ENCODE peak calls at places on chromosomes 12 and 14, in ten cellular contexts. X, D, W, O, A, F, L, Q, V and H are unnamed samples.

GRCh38 chr12:100753837-100754236 is 40.7 kb upstream of the ANO4 start:
- DNase-seq in V (no peak), L (no peak), Q (peak; percentile 54), D (no peak), X (no peak), O (no peak), W (peak; percentile 11), A (no peak), F (peak; percentile 13), H (no peak)

GRCh38 chr14:52129733-52130132 is 60.9 kb upstream of the NID2 start:
- DNase-seq in O (no peak), V (no peak), L (no peak), X (peak; percentile 90), Q (no peak), A (no peak), F (no peak), D (no peak), W (no peak), H (no peak)

GRCh38 chr12:51391047-51391837 is at the start of gene GALNT6:
- DNase-seq in V (peak; percentile 76), X (peak; percentile 50), O (peak; percentile 87), Q (no peak), A (peak; percentile 17), L (peak; percentile 58), F (peak; percentile 70), W (no peak), D (peak; percentile 28), H (peak; percentile 82)

GRCh38 chr14:23613242-23614070 is 22.7 kb upstream of the DHRS2 start:
- DNase-seq in X (no peak), D (no peak), O (no peak), L (no peak), A (no peak), V (no peak), Q (no peak), F (no peak), W (no peak), H (peak; percentile 26)

GRCh38 chr14:31945701-31946100 is 131.4 kb upstream of the ARHGAP5 start:
- DNase-seq in V (no peak), Q (no peak), F (no peak), X (no peak), L (no peak), O (no peak), W (no peak), D (no peak), A (no peak), H (peak; percentile 24)

GRCh38 chr14:81427348-81428058 is 27.4 kb upstream of the STON2 start:
- DNase-seq in Q (no peak), A (no peak), X (no peak), W (no peak), O (no peak), L (no peak), F (peak; percentile 11), D (no peak), V (peak; percentile 32), H (no peak)

GRCh38 chr12:71731439-71732356 is 23.0 kb upstream of the RAB21 start:
- DNase-seq in V (no peak), Q (peak; percentile 10), L (peak; percentile 80), X (peak; percentile 34), W (peak; percentile 80), D (no peak), F (peak; percentile 41), A (no peak), O (peak; percentile 76), H (peak; percentile 7)

GRCh38 chr14:22448905-22449611 is 140.0 kb downstream of the DAD1 start:
- DNase-seq in F (peak; percentile 50), A (no peak), O (no peak), L (peak; percentile 73), Q (peak; percentile 49), W (peak; percentile 26), D (no peak), X (peak; percentile 50), V (no peak), H (no peak)

GRCh38 chr12:102917026-102917787 is at the start of gene PAH:
- DNase-seq in A (peak; percentile 23), L (peak; percentile 4), V (peak; percentile 14), O (peak; percentile 88), Q (no peak), W (no peak), X (no peak), D (no peak), F (no peak), H (peak; percentile 86)

GRCh38 chr12:89417246-89417977 is 65.1 kb upstream of the DUSP6 start:
- DNase-seq in D (peak; percentile 27), F (peak; percentile 87), O (no peak), X (peak; percentile 21), A (no peak), L (no peak), Q (peak; percentile 75), V (no peak), W (peak; percentile 64), H (no peak)

GRCh38 chr14:37232907-37233481 is 35.3 kb downstream of the MIPOL1 start:
- DNase-seq in L (peak; percentile 21), F (peak; percentile 89), A (peak; percentile 26), Q (peak; percentile 83), V (peak; percentile 2), X (peak; percentile 70), W (peak; percentile 69), O (peak; percentile 71), D (peak; percentile 70), H (peak; percentile 51)

GRCh38 chr14:37234222-37234621 is 36.5 kb downstream of the MIPOL1 start:
- DNase-seq in Q (no peak), D (no peak), O (no peak), W (no peak), A (no peak), X (no peak), F (no peak), L (no peak), V (no peak), H (no peak)

GRCh38 chr14:37230551-37231194 is 32.9 kb downstream of the MIPOL1 start:
- DNase-seq in A (peak; percentile 39), V (peak; percentile 11), W (peak; percentile 77), L (peak; percentile 75), Q (peak; percentile 87), D (peak; percentile 66), X (peak; percentile 66), F (peak; percentile 89), O (peak; percentile 90), H (peak; percentile 89)
- H2AFZ ChIP-seq in A (no peak overlapping the region), V (no peak overlapping the region), W (no peak overlapping the region), L (no peak overlapping the region), Q (no peak overlapping the region), D (no peak overlapping the region), X (no peak overlapping the region), F (no peak overlapping the region), O (no peak overlapping the region), H (no peak overlapping the region)

DNA sequence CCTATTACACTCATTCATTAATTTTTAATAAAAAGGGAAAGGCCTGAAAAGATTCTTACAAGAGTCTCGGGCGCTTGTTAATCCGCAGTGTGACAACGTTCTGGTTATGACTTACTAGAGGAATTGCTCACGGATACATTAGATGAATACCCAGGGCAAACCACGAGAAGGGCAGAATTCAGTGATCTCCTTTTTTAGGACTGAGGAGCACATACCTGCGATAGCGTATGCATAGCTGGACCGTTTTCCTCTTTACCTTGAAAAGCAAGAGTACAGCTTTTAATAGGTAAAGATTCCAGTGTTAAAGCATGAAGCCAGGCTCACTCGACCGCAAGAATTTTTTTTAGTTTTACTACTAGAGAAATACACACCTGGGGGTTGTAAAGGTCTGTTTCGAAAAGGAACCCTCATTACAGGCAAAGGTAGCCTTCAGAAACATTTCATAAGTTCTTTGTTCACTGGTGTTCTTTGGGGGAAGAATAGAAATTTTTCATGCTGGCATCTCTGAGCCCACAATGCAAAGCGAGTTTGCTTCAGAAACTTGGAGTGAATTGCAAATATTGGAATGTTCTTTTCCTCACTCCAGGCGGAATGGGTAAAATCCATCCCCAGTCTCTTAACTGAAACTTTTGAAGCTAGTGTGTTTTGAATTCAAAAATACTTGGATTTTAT is 948 bp downstream of the MAPK1IP1L start:
- DNase-seq in V (no peak), W (peak; percentile 31), Q (peak; percentile 64), F (peak; percentile 33), X (peak; percentile 50), A (no peak), L (no peak), O (peak; percentile 39), D (no peak), H (peak; percentile 23)
- H2AFZ ChIP-seq in V (no peak overlapping the region), W (peak overlapping the region; percentile 100), Q (peak overlapping the region; percentile 1), F (peak overlapping the region; percentile 91), X (no peak overlapping the region), A (no peak overlapping the region), L (peak overlapping the region; percentile 96), O (no peak overlapping the region), D (no peak overlapping the region), H (peak overlapping the region; percentile 2)

DNA sequence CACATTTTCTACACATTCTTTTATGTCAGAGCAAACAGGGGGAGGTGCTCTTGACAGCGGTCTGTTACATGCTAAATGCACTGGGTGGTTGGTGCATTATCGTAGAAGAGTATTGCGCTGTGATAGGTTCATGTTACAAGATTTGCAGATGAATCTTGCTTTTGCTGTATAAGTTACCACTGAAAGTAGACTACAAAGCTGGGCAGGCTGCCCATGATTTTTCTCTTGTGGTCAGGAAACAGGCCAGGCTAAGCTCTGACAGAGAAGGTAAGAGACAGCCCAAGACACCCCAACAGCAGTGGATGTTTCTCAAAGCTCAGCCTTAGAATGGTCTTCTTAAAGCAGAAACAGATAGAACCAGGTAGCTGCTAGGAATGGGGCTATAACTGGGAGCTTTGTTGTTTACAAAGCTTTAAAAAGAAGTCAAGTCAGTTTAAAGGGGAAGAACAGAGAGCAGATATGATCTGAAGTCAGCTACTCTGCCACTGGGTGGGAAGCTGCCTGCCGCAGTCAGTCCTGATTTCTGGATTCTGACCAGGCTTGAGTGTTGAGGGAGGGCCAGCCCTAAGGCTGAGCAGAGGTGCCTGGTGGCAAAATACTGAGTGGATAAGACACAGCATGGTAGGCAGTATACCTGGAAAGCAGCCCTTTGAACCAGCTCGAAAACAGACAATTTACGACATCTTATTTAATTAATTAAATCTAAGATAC is 9.4 kb downstream of the KCNA1 start:
- DNase-seq in L (no peak), A (no peak), F (no peak), V (no peak), Q (no peak), D (no peak), W (no peak), O (no peak), X (no peak), H (no peak)
- H2AFZ ChIP-seq in L (no peak overlapping the region), A (no peak overlapping the region), F (no peak overlapping the region), V (no peak overlapping the region), Q (no peak overlapping the region), D (no peak overlapping the region), W (no peak overlapping the region), O (no peak overlapping the region), X (no peak overlapping the region), H (no peak overlapping the region)

GRCh38 chr12:32115404-32116104 is 8.9 kb downstream of the BICD1 start:
- DNase-seq in Q (peak; percentile 98), O (no peak), F (peak; percentile 96), X (peak; percentile 97), V (peak; percentile 64), L (peak; percentile 35), W (peak; percentile 100), A (no peak), D (peak; percentile 97), H (peak; percentile 59)
- H2AFZ ChIP-seq in Q (no peak overlapping the region), O (no peak overlapping the region), F (no peak overlapping the region), X (no peak overlapping the region), V (peak overlapping the region; percentile 26), L (no peak overlapping the region), W (no peak overlapping the region), A (no peak overlapping the region), D (no peak overlapping the region), H (no peak overlapping the region)